ENCODE peak calls at places on chromosome 19, in ten cellular contexts. M, L, I, H, Y, N, D, V, X and U are unnamed samples.

GRCh38 chr19:54607782-54608150 is 14.3 kb downstream of the LILRA1 start:
- DNase-seq in M (no peak), L (no peak), I (no peak), H (no peak), Y (no peak), N (no peak), D (no peak), V (no peak), X (no peak), U (no peak)

GRCh38 chr19:18634612-18635290 is 2.1 kb upstream of the KLHL26 start:
- DNase-seq in M (no peak), L (peak; percentile 46), I (no peak), H (no peak), Y (no peak), N (peak; percentile 95), D (no peak), V (no peak), X (no peak), U (no peak)

GRCh38 chr19:34274827-34275625 is 20.7 kb downstream of the GARRE1 start:
- DNase-seq in M (no peak), L (no peak), I (peak; percentile 46), H (peak; percentile 84), Y (no peak), N (peak; percentile 75), D (no peak), V (no peak), X (no peak), U (no peak)

GRCh38 chr19:18589380-18590272 is 1.0 kb downstream of the REX1BD start:
- DNase-seq in M (peak; percentile 68), L (peak; percentile 86), I (peak; percentile 63), H (peak; percentile 32), Y (no peak), N (peak; percentile 83), D (peak; percentile 25), V (peak; percentile 72), X (no peak), U (peak; percentile 31)

GRCh38 chr19:18284710-18285430 is 3.4 kb upstream of the JUND start:
- DNase-seq in M (no peak), L (no peak), I (no peak), H (no peak), Y (no peak), N (peak; percentile 50), D (no peak), V (no peak), X (no peak), U (no peak)

GRCh38 chr19:56864443-56865125 is 24.1 kb upstream of the PEG3 start:
- DNase-seq in M (no peak), L (no peak), I (no peak), H (no peak), Y (no peak), N (no peak), D (no peak), V (no peak), X (no peak), U (no peak)

GRCh38 chr19:5682293-5682592 is 1.4 kb downstream of the HSD11B1L start:
- DNase-seq in M (no peak), L (no peak), I (no peak), H (no peak), Y (no peak), N (no peak), D (no peak), V (no peak), X (no peak), U (no peak)

GRCh38 chr19:45955905-45956608 is 17.6 kb downstream of the NOVA2 start:
- DNase-seq in M (no peak), L (no peak), I (peak; percentile 85), H (peak; percentile 18), Y (no peak), N (peak; percentile 24), D (no peak), V (no peak), X (peak; percentile 70), U (peak; percentile 45)

GRCh38 chr19:18425515-18426415 is 6.6 kb downstream of the SSBP4 start:
- DNase-seq in M (no peak), L (peak; percentile 46), I (no peak), H (no peak), Y (no peak), N (peak; percentile 90), D (no peak), V (no peak), X (peak; percentile 42), U (no peak)

GRCh38 chr19:39078436-39079200 is 5.5 kb upstream of the ACP7 start:
- DNase-seq in M (no peak), L (no peak), I (peak; percentile 95), H (peak; percentile 98), Y (no peak), N (peak; percentile 95), D (no peak), V (no peak), X (peak; percentile 87), U (peak; percentile 93)

GRCh38 chr19:6387372-6387771 is 5.6 kb downstream of the GTF2F1 start:
- DNase-seq in M (no peak), L (no peak), I (no peak), H (no peak), Y (no peak), N (no peak), D (no peak), V (no peak), X (no peak), U (no peak)

GRCh38 chr19:47560999-47561398 is 11.9 kb downstream of the ZNF541 start:
- DNase-seq in M (no peak), L (no peak), I (no peak), H (no peak), Y (no peak), N (no peak), D (no peak), V (no peak), X (no peak), U (no peak)

GRCh38 chr19:56110515-56111448 is 10.3 kb downstream of the ZNF787 start:
- DNase-seq in M (no peak), L (peak; percentile 67), I (no peak), H (no peak), Y (no peak), N (peak; percentile 73), D (no peak), V (no peak), X (no peak), U (no peak)

GRCh38 chr19:47241919-47242644 is 11.1 kb upstream of the BBC3 start:
- DNase-seq in M (no peak), L (no peak), I (no peak), H (no peak), Y (no peak), N (peak; percentile 13), D (no peak), V (no peak), X (no peak), U (no peak)

GRCh38 chr19:38142176-38143035 is 81.6 kb downstream of the DPF1 start:
- DNase-seq in M (peak; percentile 29), L (peak; percentile 33), I (peak; percentile 31), H (no peak), Y (no peak), N (peak; percentile 67), D (peak; percentile 1), V (no peak), X (peak; percentile 72), U (no peak)

GRCh38 chr19:7902796-7903243 is 857 bp upstream of the MAP2K7 start:
- DNase-seq in M (no peak), L (no peak), I (peak; percentile 35), H (no peak), Y (no peak), N (peak; percentile 39), D (no peak), V (no peak), X (no peak), U (no peak)

GRCh38 chr19:16825312-16826168 is 3.7 kb upstream of the SIN3B start:
- DNase-seq in M (no peak), L (peak; percentile 38), I (no peak), H (no peak), Y (no peak), N (peak; percentile 84), D (no peak), V (no peak), X (peak; percentile 38), U (no peak)

GRCh38 chr19:4278460-4278901 is 585 bp upstream of the SHD start:
- DNase-seq in M (no peak), L (no peak), I (no peak), H (no peak), Y (no peak), N (no peak), D (no peak), V (no peak), X (no peak), U (no peak)

GRCh38 chr19:29450306-29450705 is 75.5 kb upstream of the VSTM2B start:
- DNase-seq in M (no peak), L (no peak), I (no peak), H (no peak), Y (no peak), N (no peak), D (no peak), V (no peak), X (no peak), U (no peak)

GRCh38 chr19:12543855-12544254 is 7.4 kb downstream of the ZNF564 start:
- DNase-seq in M (no peak), L (no peak), I (no peak), H (no peak), Y (no peak), N (peak; percentile 24), D (no peak), V (no peak), X (no peak), U (peak; percentile 26)

GRCh38 chr19:37594982-37595382 is 306 bp downstream of the ZNF540 start:
- DNase-seq in M (peak; percentile 58), L (peak; percentile 76), I (no peak), H (no peak), Y (no peak), N (peak; percentile 73), D (peak; percentile 13), V (peak; percentile 38), X (peak; percentile 70), U (peak; percentile 58)

GRCh38 chr19:6232567-6232966 is 47.2 kb downstream of the MLLT1 start:
- DNase-seq in M (no peak), L (no peak), I (peak; percentile 67), H (peak; percentile 87), Y (no peak), N (peak; percentile 84), D (no peak), V (no peak), X (no peak), U (no peak)